ENCODE peak calls at places on chromosome 14, in ten cellular contexts. G, D, E, Z, S, F, A, J, X and W are unnamed samples.
A peak's percentile ranks its signal among the peaks of the same experiment; 100 is the strongest.

GRCh38 chr14:46661728-46662127 is 10.1 kb upstream of the RPL10L start:
- DNase-seq in G (no peak), Z (no peak), S (no peak), J (no peak), A (no peak), D (no peak), X (no peak), F (no peak), E (no peak), W (no peak)

GRCh38 chr14:69796797-69797500 is at the start of gene SLC10A1:
- DNase-seq in X (no peak), G (no peak), E (no peak), F (no peak), S (no peak), A (no peak), J (no peak), Z (no peak), D (no peak), W (no peak)

GRCh38 chr14:59761851-59762250 is 108.7 kb downstream of the RTN1 start:
- DNase-seq in A (no peak), Z (no peak), G (no peak), S (no peak), F (no peak), J (no peak), X (no peak), D (no peak), E (no peak), W (no peak)

GRCh38 chr14:26255213-26255612 is 342.6 kb downstream of the NOVA1 start:
- DNase-seq in J (no peak), Z (no peak), E (no peak), X (no peak), D (peak; percentile 68), F (no peak), G (no peak), A (peak; percentile 0), S (no peak), W (no peak)

GRCh38 chr14:104935955-104936354 is 11.3 kb downstream of the PLD4 start:
- DNase-seq in A (no peak), S (peak; percentile 8), E (no peak), Z (peak; percentile 4), D (no peak), G (no peak), X (no peak), F (no peak), J (no peak), W (peak; percentile 9)

GRCh38 chr14:75941030-75941429 is 40.8 kb downstream of the TGFB3 start:
- DNase-seq in E (no peak), G (no peak), S (no peak), F (no peak), J (no peak), X (no peak), Z (no peak), A (peak; percentile 3), D (peak; percentile 22), W (no peak)

GRCh38 chr14:96038920-96039632 is at the start of gene C14orf132:
- DNase-seq in F (no peak), J (peak; percentile 67), D (peak; percentile 48), X (peak; percentile 66), S (peak; percentile 84), E (peak; percentile 54), A (peak; percentile 57), Z (peak; percentile 40), G (peak; percentile 22), W (peak; percentile 76)

GRCh38 chr14:74141703-74142102 is 56.9 kb downstream of the LIN52 start:
- DNase-seq in J (no peak), A (no peak), D (peak; percentile 63), G (no peak), X (no peak), E (no peak), F (no peak), S (no peak), Z (no peak), W (no peak)

DNA sequence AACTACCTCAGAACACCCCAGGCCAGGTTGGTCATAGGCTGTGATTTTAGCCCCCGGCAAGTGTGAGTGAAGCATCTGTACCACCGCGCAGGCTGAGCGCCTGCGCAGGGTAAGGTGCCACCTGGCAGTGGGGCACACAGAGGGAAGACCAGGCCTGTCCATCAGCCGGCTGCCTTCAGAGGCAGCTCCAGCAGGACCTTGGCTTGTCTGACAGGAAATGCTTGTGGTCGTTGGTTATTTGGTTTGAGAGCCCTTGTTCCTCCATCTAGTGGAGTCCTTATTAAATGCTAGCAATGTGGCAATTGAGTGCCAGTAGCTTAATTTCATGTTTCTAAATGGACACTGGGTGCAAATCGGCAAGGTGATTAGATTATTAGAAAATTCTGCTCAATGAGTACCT is 27.5 kb downstream of the SLC25A29 start:
- DNase-seq in S (no peak), X (no peak), J (no peak), D (peak; percentile 50), F (no peak), A (peak; percentile 63), G (no peak), E (no peak), Z (peak; percentile 69), W (peak; percentile 39)
- TF ChIP-seq CTCF in S (no peak), X (no peak), J (no peak), D (peak; percentile 24), F (no peak), A (peak; percentile 49), G (no peak), E (no peak), Z (peak; percentile 25), W (no peak)

GRCh38 chr14:94449930-94450329 is 2.7 kb downstream of the SERPINA11 start:
- DNase-seq in A (no peak), G (no peak), X (no peak), F (no peak), D (no peak), S (no peak), J (no peak), E (no peak), Z (no peak), W (no peak)
- TF ChIP-seq CTCF in A (no peak), G (no peak), X (no peak), F (no peak), D (no peak), S (no peak), J (no peak), E (no peak), Z (no peak), W (no peak)

GRCh38 chr14:61726772-61727658 is 31.7 kb downstream of the HIF1A start:
- DNase-seq in D (no peak), G (no peak), Z (no peak), S (no peak), E (no peak), F (no peak), A (no peak), X (no peak), J (no peak), W (no peak)

GRCh38 chr14:61733972-61734371 is 28.2 kb upstream of the SNAPC1 start:
- DNase-seq in X (no peak), F (no peak), Z (no peak), E (no peak), G (no peak), J (no peak), S (no peak), D (no peak), A (no peak), W (no peak)

GRCh38 chr14:61736751-61737150 is 25.5 kb upstream of the SNAPC1 start:
- DNase-seq in A (no peak), J (no peak), X (no peak), G (no peak), E (no peak), D (no peak), Z (no peak), S (no peak), F (no peak), W (no peak)

DNA sequence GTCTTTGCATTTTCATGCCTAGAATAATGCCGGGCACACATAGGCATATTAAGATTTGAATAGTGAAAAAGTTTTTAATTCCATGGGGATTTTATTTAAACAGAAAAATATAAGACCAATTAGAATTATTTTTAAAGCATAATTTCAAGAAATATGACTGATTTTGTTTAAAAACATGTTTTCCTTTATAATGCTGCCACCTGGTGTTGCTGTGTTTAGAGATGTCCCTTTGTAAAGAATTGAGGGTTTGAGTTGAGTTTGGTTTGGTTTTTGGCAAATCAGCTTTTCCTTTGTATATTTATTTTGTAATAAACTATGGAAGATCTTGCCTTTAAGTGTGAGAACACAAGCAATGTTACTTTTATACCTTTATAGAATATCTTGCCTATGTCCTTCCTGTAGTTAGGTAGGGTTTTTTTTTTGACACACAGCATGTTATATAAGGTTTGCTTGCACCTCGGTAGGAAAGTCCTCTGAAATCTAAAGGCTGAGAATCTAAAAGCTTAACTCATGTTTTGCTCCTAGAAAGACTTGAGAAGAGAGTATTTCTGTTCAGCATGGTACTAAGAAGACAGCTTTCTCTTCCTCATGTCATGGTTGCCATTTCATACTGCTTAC is 31.4 kb upstream of the SNAPC1 start:
- DNase-seq in G (no peak), X (no peak), S (no peak), E (no peak), F (no peak), J (no peak), Z (no peak), D (no peak), A (no peak), W (no peak)
- TF ChIP-seq CTCF in G (no peak), X (peak; percentile 70), S (peak; percentile 42), E (peak; percentile 57), F (peak; percentile 73), J (peak; percentile 43), Z (peak; percentile 40), D (peak; percentile 22), A (peak; percentile 76), W (peak; percentile 42)

GRCh38 chr14:63993992-63994391 is 141.2 kb downstream of the SYNE2 start:
- DNase-seq in S (no peak), Z (peak; percentile 17), J (no peak), E (no peak), A (no peak), F (no peak), G (no peak), X (no peak), D (peak; percentile 7), W (no peak)
- TF ChIP-seq CTCF in S (no peak), Z (peak; percentile 47), J (no peak), E (no peak), A (peak; percentile 74), F (no peak), G (no peak), X (no peak), D (peak; percentile 34), W (no peak)

DNA sequence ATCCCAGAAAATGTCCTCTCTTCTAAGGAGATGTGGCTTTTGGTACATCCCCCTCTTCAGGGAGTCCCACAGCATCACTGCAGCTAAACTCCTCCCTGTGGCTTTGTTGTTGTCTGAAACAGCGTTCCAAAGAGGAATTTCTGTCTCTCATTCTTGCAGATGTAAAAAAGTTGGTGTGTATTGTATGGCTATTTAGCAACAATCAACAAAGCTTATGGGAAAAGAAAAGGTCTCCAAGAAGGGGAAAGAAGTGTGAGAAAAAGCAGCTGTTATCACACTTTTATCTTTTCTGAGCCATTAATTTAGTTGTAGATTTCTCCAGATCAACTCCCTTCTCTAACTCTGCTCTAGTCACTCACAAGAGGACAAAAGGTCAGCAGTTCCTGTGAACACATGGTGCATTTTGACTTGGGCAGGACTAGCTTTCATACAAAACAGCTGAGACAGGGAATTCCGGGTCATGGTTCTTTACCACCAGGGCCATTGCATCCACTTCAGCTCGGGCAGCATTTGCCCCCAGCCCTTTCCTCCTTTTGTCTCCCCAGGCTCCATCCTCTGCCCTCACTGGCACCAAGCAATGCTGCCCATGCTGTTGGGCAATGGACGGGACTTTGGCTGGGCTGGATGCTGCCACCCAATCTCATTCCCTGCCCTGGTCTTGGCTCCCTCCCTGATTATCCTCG is 184.7 kb downstream of the TMX1 start:
- DNase-seq in S (no peak), E (no peak), D (peak; percentile 82), F (no peak), Z (no peak), J (no peak), A (no peak), X (no peak), G (no peak), W (no peak)
- TF ChIP-seq CTCF in S (no peak), E (no peak), D (no peak), F (no peak), Z (no peak), J (no peak), A (no peak), X (no peak), G (no peak), W (no peak)